ENCODE peak calls at places on chromosomes 3 and 15, in seven cellular contexts. B is AG04450, V is testis, A is uterus, E is upper lobe of right lung, Q is breast epithelium, T is left lung. I is an unnamed sample.

GRCh38 chr3:120425877-120426276 is 24.9 kb downstream of the FSTL1 start:
- DNase-seq in Q (no peak), T (no peak), B (peak; percentile 78), E (no peak), A (peak; percentile 81), V (no peak), I (no peak)

GRCh38 chr3:74535281-74535680 is 79.2 kb downstream of the CNTN3 start:
- DNase-seq in Q (no peak), V (no peak), B (no peak), E (no peak), A (no peak), T (no peak), I (no peak)

GRCh38 chr15:42367041-42367440 is 7.7 kb downstream of the CAPN3 start:
- DNase-seq in Q (no peak), T (no peak), V (no peak), E (no peak), A (no peak), B (no peak), I (no peak)

GRCh38 chr15:41990691-41991090 is 18.3 kb upstream of the EHD4 start:
- DNase-seq in T (peak; percentile 31), Q (peak; percentile 27), A (no peak), B (no peak), V (no peak), E (peak; percentile 47), I (no peak)

GRCh38 chr3:105791134-105791533 is 77.7 kb downstream of the CBLB start:
- DNase-seq in E (no peak), A (peak; percentile 46), T (no peak), V (no peak), B (no peak), Q (no peak), I (no peak)

GRCh38 chr3:52245322-52246263 is at the start of gene PPM1M:
- DNase-seq in Q (no peak), A (peak; percentile 55), E (peak; percentile 81), V (no peak), T (peak; percentile 93), B (no peak), I (peak; percentile 62)

GRCh38 chr15:67915374-67916050 is 75.7 kb upstream of the RNU6-1 start:
- DNase-seq in E (peak; percentile 81), A (peak; percentile 79), B (no peak), Q (peak; percentile 73), V (peak; percentile 51), T (peak; percentile 79), I (no peak)

GRCh38 chr3:29382399-29382798 is 101.5 kb downstream of the RBMS3 start:
- DNase-seq in A (peak; percentile 27), B (no peak), V (no peak), E (no peak), Q (no peak), T (no peak), I (no peak)

GRCh38 chr3:22982981-22983582 is 220.0 kb upstream of the UBE2E2 start:
- DNase-seq in A (no peak), T (no peak), B (no peak), Q (no peak), E (no peak), V (no peak), I (no peak)

GRCh38 chr15:39205506-39206371 is 375.1 kb upstream of the THBS1 start:
- DNase-seq in Q (no peak), V (no peak), T (no peak), A (no peak), E (no peak), B (no peak), I (no peak)

GRCh38 chr15:48244923-48245322 is 38.8 kb downstream of the SLC12A1 start:
- DNase-seq in A (no peak), V (no peak), E (no peak), Q (no peak), B (no peak), T (no peak), I (no peak)

GRCh38 chr3:125608419-125608818 is 13.1 kb upstream of the OSBPL11 start:
- DNase-seq in V (no peak), Q (no peak), A (no peak), B (no peak), T (no peak), E (no peak), I (no peak)

GRCh38 chr15:101425787-101426365 is 63.6 kb downstream of the PCSK6 start:
- DNase-seq in Q (no peak), B (no peak), V (no peak), E (no peak), A (no peak), T (no peak), I (no peak)

GRCh38 chr3:39412668-39413260 is 6.2 kb downstream of the RPSA start:
- DNase-seq in Q (no peak), A (no peak), B (no peak), V (no peak), E (no peak), T (no peak), I (no peak)

GRCh38 chr3:4752201-4753072 is 226.8 kb upstream of the BHLHE40 start:
- DNase-seq in E (no peak), B (no peak), A (no peak), Q (no peak), V (peak; percentile 36), T (no peak), I (no peak)

GRCh38 chr15:83794209-83794608 is 140.3 kb downstream of the ADAMTSL3 start:
- DNase-seq in T (no peak), V (no peak), E (no peak), B (no peak), Q (no peak), A (no peak), I (no peak)

DNA sequence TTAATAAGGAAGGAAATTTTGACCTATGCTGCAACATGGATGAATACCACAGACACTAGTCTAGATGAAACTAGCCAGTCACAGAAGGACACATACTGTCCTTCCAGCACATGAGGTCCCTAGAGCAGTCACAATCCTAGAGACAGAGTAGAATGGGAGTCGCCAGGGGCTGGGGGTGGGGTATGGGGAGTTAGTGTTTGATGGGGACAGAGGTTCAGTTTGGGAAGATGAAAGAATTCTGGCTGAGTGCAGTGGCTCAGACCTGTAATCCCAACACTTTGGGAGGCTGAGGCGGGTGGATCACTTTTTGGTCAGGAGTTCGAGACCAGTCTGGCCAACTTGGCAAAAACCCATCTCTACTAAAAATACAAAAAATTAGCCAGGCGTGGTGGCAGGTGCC is 99.2 kb downstream of the TPRA1 start:
- DNase-seq in Q (no peak), A (no peak), E (no peak), B (no peak), V (no peak), T (no peak), I (no peak)
- H3K9me3 ChIP-seq in Q (no peaks in the 10 kb centered on the region), A (no peaks in the 10 kb centered on the region), E (no peaks in the 10 kb centered on the region), B (no peaks in the 10 kb centered on the region), V (no peaks in the 10 kb centered on the region), T (no peaks in the 10 kb centered on the region), I (no peaks in the 10 kb centered on the region)

GRCh38 chr3:15847239-15847638 is 49.5 kb upstream of the ANKRD28 start:
- DNase-seq in V (no peak), A (no peak), Q (no peak), E (no peak), B (no peak), T (no peak), I (no peak)

GRCh38 chr3:15851735-15852134 is 54.0 kb upstream of the ANKRD28 start:
- DNase-seq in V (no peak), Q (no peak), E (no peak), A (no peak), T (no peak), B (no peak), I (no peak)
- H3K9me3 ChIP-seq in V (no peaks in the 10 kb centered on the region), Q (peaks cover 6% of the 10 kb centered on the region), E (no peaks in the 10 kb centered on the region), A (no peaks in the 10 kb centered on the region), T (no peaks in the 10 kb centered on the region), B (no peaks in the 10 kb centered on the region), I (no peaks in the 10 kb centered on the region)

DNA sequence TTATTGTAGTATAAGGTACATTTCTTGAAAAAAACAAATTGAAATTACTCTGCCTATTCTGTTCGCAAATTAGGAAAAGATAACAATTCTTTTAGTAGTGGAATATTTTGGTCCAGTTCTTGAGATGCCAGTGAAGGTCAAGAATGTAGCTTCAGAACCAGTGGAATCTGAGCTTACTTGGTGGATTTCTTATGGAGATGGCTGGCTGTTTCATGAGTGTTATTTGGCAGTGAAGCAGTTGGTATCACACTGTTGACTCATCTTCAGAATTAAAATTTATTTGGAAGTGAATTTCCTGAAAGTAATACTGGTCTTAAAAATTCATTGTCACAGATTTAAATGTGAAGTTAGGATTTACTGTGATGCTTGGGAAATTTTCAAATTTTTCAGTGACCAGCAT is 19.1 kb downstream of the RNF13 start:
- DNase-seq in T (no peak), B (no peak), A (no peak), E (no peak), V (no peak), Q (no peak), I (no peak)
- H3K9me3 ChIP-seq in T (no peaks in the 10 kb centered on the region), B (peaks cover 7% of the 10 kb centered on the region), A (peaks cover 11% of the 10 kb centered on the region), E (peaks cover 9% of the 10 kb centered on the region), V (no peaks in the 10 kb centered on the region), Q (peaks cover 34% of the 10 kb centered on the region), I (peaks cover 4% of the 10 kb centered on the region)

GRCh38 chr15:46857103-46857502 is 860.2 kb upstream of the SEMA6D start:
- DNase-seq in V (no peak), A (no peak), Q (no peak), T (no peak), B (no peak), E (no peak), I (no peak)

GRCh38 chr15:46855388-46855787 is 861.9 kb upstream of the SEMA6D start:
- DNase-seq in V (no peak), B (no peak), A (no peak), E (no peak), T (no peak), Q (no peak), I (no peak)

GRCh38 chr15:46854559-46854958 is 862.7 kb upstream of the SEMA6D start:
- DNase-seq in T (no peak), A (no peak), Q (no peak), E (no peak), V (no peak), B (no peak), I (no peak)

GRCh38 chr15:46848704-46849103 is 868.6 kb upstream of the SEMA6D start:
- DNase-seq in T (peak; percentile 11), A (no peak), B (no peak), E (no peak), Q (no peak), V (no peak), I (no peak)

DNA sequence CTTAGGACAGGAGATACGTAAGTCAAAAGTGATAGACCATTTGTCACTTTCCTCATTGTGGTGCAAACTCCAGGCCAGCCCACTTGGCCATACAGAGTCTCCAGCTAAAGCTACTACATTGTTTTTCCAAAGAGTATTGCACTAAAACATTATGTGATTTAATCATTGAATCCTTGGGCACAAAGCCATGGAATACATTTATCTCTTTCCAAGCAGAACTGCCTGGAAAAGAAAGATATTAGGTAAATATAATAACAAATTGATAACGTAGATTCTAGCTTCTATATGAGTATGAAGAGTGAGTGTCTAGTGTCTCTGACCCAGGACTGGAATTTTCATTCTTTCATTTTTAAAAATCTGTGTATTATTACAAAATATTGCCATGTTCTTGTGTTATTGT is 863.7 kb upstream of the SEMA6D start:
- DNase-seq in A (no peak), B (no peak), T (no peak), Q (no peak), V (no peak), E (no peak), I (no peak)
- H3K9me3 ChIP-seq in A (no peaks in the 10 kb centered on the region), B (no peaks in the 10 kb centered on the region), T (no peaks in the 10 kb centered on the region), Q (no peaks in the 10 kb centered on the region), V (no peaks in the 10 kb centered on the region), E (no peaks in the 10 kb centered on the region), I (no peaks in the 10 kb centered on the region)